ENCODE peak calls at places on chromosomes 12 and 14, in six cellular contexts. M is stimulated activated CD4-positive, alpha-beta T cell treated with anti-CD3 and anti-CD28 coated beads, Interleukin-4, amount 100 ng/mL, for 48 hours; F is activated B cell treated with CpG ODN at 0.5 μM for 24 hours; R is H4; G is EL; T is BJ. P is an unnamed sample.

GRCh38 chr12:130394906-130395305 is 57.2 kb downstream of the PIWIL1 start:
- DNase-seq in M (no peak), F (no peak), R (no peak), G (no peak), T (no peak), P (no peak)

GRCh38 chr14:55572578-55572977 is 7.4 kb upstream of the KTN1 start:
- DNase-seq in M (no peak), F (no peak), R (no peak), G (no peak), T (no peak), P (no peak)

GRCh38 chr14:89165189-89165809 is 251.7 kb downstream of the FOXN3 start:
- DNase-seq in M (no peak), F (no peak), R (no peak), G (no peak), T (no peak), P (peak; percentile 29)

GRCh38 chr12:62605972-62606371 is 139.3 kb downstream of the MON2 start:
- DNase-seq in M (no peak), F (no peak), R (no peak), G (no peak), T (no peak), P (no peak)

GRCh38 chr12:54587315-54587821 is 1.1 kb downstream of the PPP1R1A start:
- DNase-seq in M (no peak), F (no peak), R (no peak), G (no peak), T (no peak), P (no peak)

GRCh38 chr12:13343380-13343779 is 146.9 kb downstream of the EMP1 start:
- DNase-seq in M (no peak), F (no peak), R (no peak), G (peak; percentile 5), T (no peak), P (no peak)

GRCh38 chr12:1812650-1813302 is 7.6 kb upstream of the LRTM2 start:
- DNase-seq in M (no peak), F (no peak), R (peak; percentile 49), G (peak; percentile 42), T (no peak), P (no peak)

GRCh38 chr12:52629251-52630103 is 11.1 kb upstream of the KRT73 start:
- DNase-seq in M (no peak), F (no peak), R (no peak), G (no peak), T (no peak), P (no peak)

GRCh38 chr12:120209851-120210250 is 8.9 kb upstream of the RPLP0 start:
- DNase-seq in M (no peak), F (no peak), R (no peak), G (no peak), T (no peak), P (no peak)

GRCh38 chr12:120684523-120684932 is 2.4 kb upstream of the MLEC start:
- DNase-seq in M (no peak), F (no peak), R (no peak), G (peak; percentile 64), T (no peak), P (no peak)

GRCh38 chr14:53955671-53956426 is 776 bp downstream of the BMP4 start:
- DNase-seq in M (no peak), F (no peak), R (no peak), G (peak; percentile 74), T (no peak), P (no peak)

GRCh38 chr12:113794774-113795173 is 171.4 kb downstream of the RBM19 start:
- DNase-seq in M (no peak), F (no peak), R (no peak), G (no peak), T (no peak), P (no peak)

GRCh38 chr14:63134801-63135200 is 69.4 kb upstream of the RHOJ start:
- DNase-seq in M (no peak), F (no peak), R (peak; percentile 22), G (peak; percentile 6), T (no peak), P (no peak)

GRCh38 chr12:124871297-124871696 is 7.6 kb upstream of the SCARB1 start:
- DNase-seq in M (no peak), F (no peak), R (no peak), G (no peak), T (no peak), P (no peak)

GRCh38 chr14:103510311-103511021 is 12.2 kb downstream of the CKB start:
- DNase-seq in M (no peak), F (no peak), R (no peak), G (no peak), T (no peak), P (no peak)

GRCh38 chr12:94783862-94784261 is 133.5 kb upstream of the TMCC3 start:
- DNase-seq in M (no peak), F (no peak), R (no peak), G (peak; percentile 65), T (no peak), P (no peak)

GRCh38 chr12:71605034-71605433 is 58.6 kb downstream of the ZFC3H1 start:
- DNase-seq in M (no peak), F (no peak), R (no peak), G (no peak), T (no peak), P (no peak)